ENCODE peak calls at places on chromosomes 5 and 9, in six cellular contexts. O, L, P, Q, T and F are unnamed samples. For H3K36me3, the result is how much of the 10 kb centered on the place peaks cover.

GRCh38 chr5:116754556-116754955 is 179.9 kb upstream of the SEMA6A start:
- DNase-seq in L (no peak), T (no peak), P (no peak), O (no peak), Q (no peak), F (no peak)

GRCh38 chr5:169803077-169803981 is 166.3 kb downstream of the DOCK2 start:
- DNase-seq in L (peak), P (peak), Q (peak), T (peak), O (no peak), F (peak)

GRCh38 chr5:115579216-115579615 is 23.1 kb downstream of the TICAM2 start:
- DNase-seq in P (no peak), O (no peak), Q (no peak), T (no peak), L (no peak), F (no peak)

GRCh38 chr5:172235132-172235780 is 41.3 kb downstream of the EFCAB9 start:
- DNase-seq in Q (no peak), T (no peak), O (no peak), L (peak), P (peak), F (no peak)

GRCh38 chr5:133047404-133047803 is 4.4 kb upstream of the HSPA4 start:
- DNase-seq in O (no peak), Q (no peak), T (no peak), L (no peak), P (no peak), F (no peak)

GRCh38 chr5:120613729-120614128 is 149.6 kb downstream of the PRR16 start:
- DNase-seq in L (no peak), Q (no peak), O (no peak), T (no peak), P (no peak), F (no peak)

GRCh38 chr5:3197237-3197636 is 398.4 kb upstream of the IRX1 start:
- DNase-seq in O (no peak), T (no peak), P (no peak), L (no peak), Q (no peak), F (no peak)

GRCh38 chr5:73654171-73654811 is 28.3 kb downstream of the ARHGEF28 start:
- DNase-seq in L (peak), Q (no peak), T (no peak), P (peak), O (no peak), F (no peak)

GRCh38 chr9:133892193-133892920 is 99.8 kb downstream of the VAV2 start:
- DNase-seq in L (peak), T (no peak), P (peak), Q (no peak), O (no peak), F (no peak)

GRCh38 chr5:13566903-13567339 is 377.6 kb downstream of the DNAH5 start:
- DNase-seq in O (no peak), Q (no peak), T (no peak), L (peak), P (peak), F (peak)

GRCh38 chr5:98602534-98603112 is 170.8 kb upstream of the RGMB start:
- DNase-seq in L (no peak), P (no peak), T (no peak), Q (no peak), O (no peak), F (no peak)

GRCh38 chr9:16515879-16516289 is 354.6 kb downstream of the BNC2 start:
- DNase-seq in O (peak), L (peak), T (no peak), P (no peak), Q (no peak), F (peak)

DNA sequence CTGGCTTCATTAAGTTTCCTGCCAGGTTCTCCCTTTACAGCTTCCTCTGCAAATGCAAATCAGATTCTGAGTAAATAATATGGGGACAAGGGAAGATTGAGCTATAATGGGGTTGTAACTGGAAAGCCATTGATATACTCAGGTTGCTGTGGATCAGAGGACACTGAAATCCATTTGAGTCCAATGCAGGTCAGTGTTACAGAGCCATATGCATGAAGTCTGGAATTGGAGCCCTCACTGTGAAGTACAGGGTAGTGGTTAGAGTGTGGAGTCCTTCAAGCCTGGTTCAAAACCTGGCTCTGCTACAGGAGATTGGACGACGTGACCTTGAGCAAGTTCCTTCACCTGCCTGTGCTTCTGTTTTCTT is 48.7 kb downstream of the TIMD4 start:
- DNase-seq in L (no peak), Q (no peak), P (no peak), T (no peak), O (no peak), F (no peak)
- H3K4me3 ChIP-seq in L (no peak), Q (no peak), P (no peak), T (no peak), O (no peak), F (no peak)

DNA sequence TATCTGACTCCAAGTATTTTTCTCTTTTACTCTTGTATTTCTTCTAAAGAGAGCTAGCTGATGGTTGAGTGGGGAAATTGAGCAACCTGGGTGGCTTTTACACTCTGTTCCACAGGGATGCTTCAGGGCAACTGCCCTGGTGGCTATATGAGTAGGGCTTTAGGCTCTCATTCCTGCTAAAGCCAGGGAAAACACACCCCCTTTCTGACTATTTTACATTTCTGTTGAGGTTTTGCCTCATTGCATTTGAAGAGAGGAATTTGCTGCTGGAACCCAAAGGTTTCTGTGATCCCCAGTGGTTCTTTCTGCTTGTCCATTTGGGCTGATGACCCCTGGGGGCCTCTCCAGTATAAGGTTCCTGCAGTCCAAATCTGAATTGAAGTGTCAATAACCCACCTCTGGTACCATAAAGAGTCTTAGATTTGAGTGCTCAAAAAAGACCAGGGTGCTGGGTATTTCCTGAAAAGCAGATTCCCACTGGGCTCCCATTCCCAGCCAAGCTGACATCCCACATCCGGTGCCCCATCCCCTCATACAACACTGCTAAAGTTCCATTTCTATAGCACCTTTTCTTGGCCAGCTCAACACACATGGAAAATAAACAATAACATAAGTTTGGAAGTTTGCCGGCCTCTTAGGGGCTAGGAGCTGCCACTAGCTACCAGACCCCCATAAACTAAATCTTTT is 59.5 kb downstream of the PAPPA start:
- DNase-seq in P (no peak), T (no peak), Q (no peak), O (no peak), L (no peak), F (no peak)
- H3K36me3 ChIP-seq in P (under half), T (under half), Q (under half), O (under half), L (under half), F (half or more)

GRCh38 chr9:96464426-96464825 is 14.5 kb downstream of the HABP4 start:
- DNase-seq in T (no peak), L (no peak), O (no peak), Q (no peak), P (no peak), F (no peak)
- H3K27ac ChIP-seq in T (no peak), L (no peak), O (no peak), Q (no peak), P (no peak), F (no peak)

GRCh38 chr9:35790385-35791291 is 753 bp upstream of the NPR2 start:
- DNase-seq in P (peak), O (peak), L (peak), Q (peak), T (peak), F (peak)
- H3K4me3 ChIP-seq in P (no peak), O (peak), L (no peak), Q (peak), T (peak), F (peak)

GRCh38 chr5:146009020-146009419 is 72.6 kb downstream of the SH3RF2 start:
- DNase-seq in T (no peak), L (no peak), P (no peak), O (no peak), Q (no peak), F (no peak)
- H3K36me3 ChIP-seq in T (under half), L (under half), P (under half), O (under half), Q (under half), F (under half)